ENCODE peak calls at places on chromosomes 5 and 9, in six cellular contexts. G is amniotic epithelial cell, K is iPS-NIHi11, B is type B pancreatic cell, Q is GM12878, E is Right ventricle myocardium superior. P is an unnamed sample.

GRCh38 chr9:131708613-131709002 is 31.3 kb downstream of the RAPGEF1 start:
- DNase-seq in G (no peak), K (no peak), B (no peak), Q (no peak), E (no peak), P (no peak)

GRCh38 chr9:16385590-16386578 is 484.6 kb downstream of the BNC2 start:
- DNase-seq in G (peak), K (no peak), B (no peak), Q (no peak), E (no peak), P (peak)

GRCh38 chr9:113222482-113222841 is 1.1 kb downstream of the SLC31A1 start:
- DNase-seq in G (peak), K (no peak), B (no peak), Q (no peak), E (no peak), P (peak)

GRCh38 chr5:7418276-7418675 is 22.3 kb downstream of the ADCY2 start:
- DNase-seq in G (no peak), K (no peak), B (no peak), Q (no peak), E (no peak), P (no peak)

GRCh38 chr5:169942181-169942580 is 38.1 kb downstream of the INSYN2B start:
- DNase-seq in G (no peak), K (no peak), B (no peak), Q (no peak), E (no peak), P (peak)

GRCh38 chr9:122941560-122942234 is 877 bp downstream of the RABGAP1 start:
- DNase-seq in G (peak), K (peak), B (no peak), Q (no peak), E (no peak), P (no peak)

GRCh38 chr5:33557605-33558004 is 116.8 kb downstream of the TARS1 start:
- DNase-seq in G (no peak), K (no peak), B (no peak), Q (no peak), E (no peak), P (no peak)

GRCh38 chr5:159886312-159886711 is 30.0 kb upstream of the ADRA1B start:
- DNase-seq in G (no peak), K (no peak), B (no peak), Q (no peak), E (no peak), P (no peak)

GRCh38 chr5:156402387-156402921 is 75.5 kb downstream of the SGCD start:
- DNase-seq in G (no peak), K (peak), B (no peak), Q (peak), E (no peak), P (no peak)

GRCh38 chr5:136674178-136674577 is 308.8 kb upstream of the TRPC7 start:
- DNase-seq in G (no peak), K (no peak), B (no peak), Q (no peak), E (no peak), P (no peak)

GRCh38 chr9:99221266-99221622 is 498 bp downstream of the ALG2 start:
- DNase-seq in G (no peak), K (no peak), B (no peak), Q (no peak), E (no peak), P (no peak)

P was measured in AG09309.